ENCODE peak calls at places on chromosomes 12 and 14, in five cellular contexts. T is dermis blood vessel endothelial cell, H is C1 segment of cervical spinal cord, F is psoas muscle, S is AG09319. I is an unnamed sample.

GRCh38 chr12:75877588-75878381 is 153.8 kb downstream of the PHLDA1 start:
- DNase-seq in T (peak), H (no peak), F (no peak), S (no peak), I (no peak)

GRCh38 chr12:27549801-27550652 is 26.0 kb downstream of the PPFIBP1 start:
- DNase-seq in T (peak), H (no peak), F (peak), S (peak), I (no peak)

GRCh38 chr14:58540693-58541092 is 97.1 kb upstream of the DACT1 start:
- DNase-seq in T (no peak), H (no peak), F (no peak), S (no peak), I (no peak)

GRCh38 chr12:112061127-112061526 is 47.5 kb downstream of the NAA25 start:
- DNase-seq in T (no peak), H (no peak), F (no peak), S (no peak), I (no peak)

GRCh38 chr12:58955849-58956248 is 35.5 kb upstream of the LRIG3 start:
- DNase-seq in T (no peak), H (no peak), F (no peak), S (no peak), I (no peak)

GRCh38 chr14:93980464-93981201 is 4.3 kb upstream of the ASB2 start:
- DNase-seq in T (no peak), H (peak), F (peak), S (no peak), I (peak)

GRCh38 chr14:39247256-39247655 is 13.5 kb downstream of the MIA2 start:
- DNase-seq in T (peak), H (no peak), F (no peak), S (no peak), I (no peak)

GRCh38 chr12:12098689-12099010 is 27.9 kb downstream of the BCL2L14 start:
- DNase-seq in T (no peak), H (no peak), F (no peak), S (no peak), I (no peak)

GRCh38 chr12:84165998-84166571 is 746.5 kb downstream of the SLC6A15 start:
- DNase-seq in T (no peak), H (no peak), F (no peak), S (no peak), I (no peak)

GRCh38 chr14:104528496-104528895 is 51.1 kb upstream of the C14orf180 start:
- DNase-seq in T (no peak), H (no peak), F (no peak), S (no peak), I (no peak)

GRCh38 chr12:40325349-40325960 is 100.7 kb downstream of the LRRK2 start:
- DNase-seq in T (peak), H (no peak), F (no peak), S (no peak), I (no peak)

GRCh38 chr12:6375269-6376078 is at the start of gene SCNN1A:
- DNase-seq in T (no peak), H (no peak), F (no peak), S (no peak), I (no peak)

GRCh38 chr12:71840226-71840847 is 778 bp downstream of the TBC1D15 start:
- DNase-seq in T (peak), H (peak), F (no peak), S (peak), I (no peak)

GRCh38 chr12:68180792-68181744 is 21.5 kb upstream of the IFNG start:
- DNase-seq in T (no peak), H (no peak), F (peak), S (no peak), I (no peak)

GRCh38 chr12:67698711-67699603 is 50.4 kb downstream of the DYRK2 start:
- DNase-seq in T (no peak), H (no peak), F (no peak), S (no peak), I (no peak)

GRCh38 chr14:37550511-37550910 is 44.5 kb downstream of the FOXA1 start:
- DNase-seq in T (no peak), H (no peak), F (no peak), S (peak), I (no peak)

GRCh38 chr14:105314287-105315185 is at the start of gene PACS2:
- DNase-seq in T (peak), H (no peak), F (peak), S (peak), I (no peak)

GRCh38 chr12:6336079-6336858 is 5.6 kb downstream of the TNFRSF1A start:
- DNase-seq in T (peak), H (peak), F (peak), S (peak), I (peak)

GRCh38 chr14:104656014-104656714 is 33.3 kb upstream of the INF2 start:
- DNase-seq in T (no peak), H (no peak), F (no peak), S (no peak), I (no peak)

GRCh38 chr12:34405286-34406227 is 383.3 kb downstream of the ALG10 start:
- DNase-seq in T (no peak), H (no peak), F (peak), S (no peak), I (peak)

GRCh38 chr12:53217930-53218307 is 10.9 kb upstream of the ITGB7 start:
- DNase-seq in T (no peak), H (no peak), F (no peak), S (no peak), I (no peak)

GRCh38 chr12:67042697-67043131 is 226.4 kb upstream of the CAND1 start:
- DNase-seq in T (no peak), H (no peak), F (no peak), S (no peak), I (no peak)

I was measured in posterior cingulate gyrus.